ENCODE peak calls at places on chromosome 1, in seven cellular contexts. U, B, X, H, L, K and Q are unnamed samples.

GRCh38 chr1:228405200-228405978 is 1.2 kb downstream of the TRIM11 start:
- DNase-seq in U (no peak), B (no peak), X (no peak), H (no peak), L (no peak), K (no peak), Q (no peak)

GRCh38 chr1:20493839-20494608 is 8.0 kb upstream of the CAMK2N1 start:
- DNase-seq in U (peak), B (peak), X (peak), H (peak), L (peak), K (peak), Q (peak)

GRCh38 chr1:236066828-236067386 is 2.0 kb upstream of the NID1 start:
- DNase-seq in U (no peak), B (no peak), X (no peak), H (no peak), L (no peak), K (peak), Q (no peak)

GRCh38 chr1:208179303-208179702 is 64.9 kb downstream of the PLXNA2 start:
- DNase-seq in U (no peak), B (no peak), X (peak), H (no peak), L (peak), K (no peak), Q (no peak)

GRCh38 chr1:35449334-35450008 is 107.7 kb downstream of the KIAA0319L start:
- DNase-seq in U (no peak), B (no peak), X (no peak), H (no peak), L (no peak), K (no peak), Q (no peak)

GRCh38 chr1:201016943-201017827 is 6.3 kb downstream of the KIF21B start:
- DNase-seq in U (no peak), B (no peak), X (peak), H (no peak), L (no peak), K (no peak), Q (no peak)

GRCh38 chr1:26811708-26812107 is 14.8 kb upstream of the ZDHHC18 start:
- DNase-seq in U (no peak), B (no peak), X (no peak), H (no peak), L (no peak), K (no peak), Q (no peak)

GRCh38 chr1:116203192-116203723 is 92.1 kb downstream of the MAB21L3 start:
- DNase-seq in U (no peak), B (no peak), X (no peak), H (no peak), L (no peak), K (no peak), Q (peak)

GRCh38 chr1:21262282-21263051 is 27.8 kb downstream of the ECE1 start:
- DNase-seq in U (no peak), B (no peak), X (peak), H (peak), L (peak), K (no peak), Q (no peak)

GRCh38 chr1:51518730-51519047 is 377 bp downstream of the EPS15 start:
- DNase-seq in U (no peak), B (peak), X (peak), H (peak), L (peak), K (no peak), Q (peak)

GRCh38 chr1:228944991-228945390 is 209.7 kb downstream of the RHOU start:
- DNase-seq in U (no peak), B (no peak), X (no peak), H (peak), L (no peak), K (no peak), Q (no peak)

GRCh38 chr1:2334366-2334765 is 57.0 kb downstream of the MORN1 start:
- DNase-seq in U (no peak), B (no peak), X (no peak), H (no peak), L (no peak), K (no peak), Q (no peak)

GRCh38 chr1:77281491-77282186 is at the start of gene AK5:
- DNase-seq in U (no peak), B (peak), X (peak), H (no peak), L (no peak), K (no peak), Q (peak)

GRCh38 chr1:93670141-93670540 is 11.5 kb downstream of the BCAR3 start:
- DNase-seq in U (peak), B (no peak), X (no peak), H (no peak), L (no peak), K (no peak), Q (peak)

GRCh38 chr1:76572229-76572628 is 295.1 kb upstream of the ST6GALNAC5 start:
- DNase-seq in U (no peak), B (no peak), X (no peak), H (no peak), L (no peak), K (no peak), Q (no peak)

GRCh38 chr1:201703646-201704438 is 125.1 kb upstream of the IPO9 start:
- DNase-seq in U (peak), B (peak), X (peak), H (peak), L (peak), K (no peak), Q (peak)

GRCh38 chr1:228344631-228345072 is 62.0 kb downstream of the TRIM11 start:
- DNase-seq in U (no peak), B (peak), X (no peak), H (no peak), L (no peak), K (no peak), Q (no peak)

GRCh38 chr1:2933431-2934172 is 87.7 kb upstream of the ACTRT2 start:
- DNase-seq in U (no peak), B (no peak), X (no peak), H (no peak), L (no peak), K (no peak), Q (no peak)

GRCh38 chr1:168110896-168111545 is 25.7 kb downstream of the GPR161 start:
- DNase-seq in U (peak), B (no peak), X (no peak), H (no peak), L (peak), K (no peak), Q (no peak)

GRCh38 chr1:202796670-202797069 is 11.6 kb downstream of the KDM5B start:
- DNase-seq in U (no peak), B (peak), X (no peak), H (no peak), L (no peak), K (no peak), Q (no peak)

GRCh38 chr1:43525995-43526394 is 4.7 kb upstream of the PTPRF start:
- DNase-seq in U (peak), B (no peak), X (no peak), H (no peak), L (no peak), K (no peak), Q (no peak)

GRCh38 chr1:167158813-167159275 is 61.8 kb upstream of the POU2F1 start:
- DNase-seq in U (no peak), B (no peak), X (no peak), H (no peak), L (no peak), K (no peak), Q (no peak)

GRCh38 chr1:214966366-214966765 is 116.2 kb upstream of the KCNK2 start:
- DNase-seq in U (no peak), B (no peak), X (no peak), H (no peak), L (no peak), K (no peak), Q (no peak)

GRCh38 chr1:245751671-245752070 is 596.9 kb downstream of the KIF26B start:
- DNase-seq in U (no peak), B (no peak), X (peak), H (no peak), L (no peak), K (no peak), Q (no peak)

GRCh38 chr1:84148758-84149157 is 4.7 kb downstream of the PRKACB start:
- DNase-seq in U (no peak), B (no peak), X (no peak), H (no peak), L (no peak), K (no peak), Q (no peak)

GRCh38 chr1:15323351-15323988 is 76.4 kb downstream of the FHAD1 start:
- DNase-seq in U (peak), B (peak), X (peak), H (peak), L (peak), K (no peak), Q (peak)

GRCh38 chr1:218865591-218865990 is 308.1 kb upstream of the LYPLAL1 start:
- DNase-seq in U (no peak), B (no peak), X (no peak), H (no peak), L (no peak), K (no peak), Q (no peak)

GRCh38 chr1:202659974-202660373 is 50.3 kb downstream of the SYT2 start:
- DNase-seq in U (no peak), B (no peak), X (no peak), H (no peak), L (peak), K (no peak), Q (no peak)

GRCh38 chr1:3348196-3348865 is 106.1 kb upstream of the ARHGEF16 start:
- DNase-seq in U (no peak), B (no peak), X (no peak), H (no peak), L (no peak), K (no peak), Q (no peak)

GRCh38 chr1:223765036-223765718 is 52.8 kb downstream of the CAPN2 start:
- DNase-seq in U (no peak), B (no peak), X (no peak), H (peak), L (peak), K (no peak), Q (no peak)

GRCh38 chr1:199907361-199907760 is 120.1 kb upstream of the NR5A2 start:
- DNase-seq in U (no peak), B (no peak), X (no peak), H (no peak), L (no peak), K (no peak), Q (no peak)

GRCh38 chr1:199913313-199913712 is 114.2 kb upstream of the NR5A2 start:
- DNase-seq in U (no peak), B (no peak), X (no peak), H (no peak), L (no peak), K (no peak), Q (no peak)

GRCh38 chr1:199914546-199914945 is 113.0 kb upstream of the NR5A2 start:
- DNase-seq in U (no peak), B (no peak), X (no peak), H (no peak), L (no peak), K (no peak), Q (no peak)

GRCh38 chr1:199909137-199909536 is 118.4 kb upstream of the NR5A2 start:
- DNase-seq in U (no peak), B (no peak), X (no peak), H (no peak), L (no peak), K (no peak), Q (peak)
- TF ChIP-seq JUND in U (no peak), B (no peak), X (no peak), H (no peak), L (no peak), K (no peak), Q (peak)

GRCh38 chr1:8643542-8644536 is 173.6 kb downstream of the RERE start:
- DNase-seq in U (no peak), B (no peak), X (no peak), H (peak), L (no peak), K (peak), Q (no peak)
- TF ChIP-seq JUND in U (no peak), B (no peak), X (no peak), H (no peak), L (no peak), K (no peak), Q (no peak)

GRCh38 chr1:198969981-198970380 is 331.1 kb downstream of the PTPRC start:
- DNase-seq in U (no peak), B (no peak), X (no peak), H (no peak), L (no peak), K (no peak), Q (no peak)

GRCh38 chr1:198970919-198971318 is 332.1 kb downstream of the PTPRC start:
- DNase-seq in U (no peak), B (no peak), X (no peak), H (peak), L (no peak), K (no peak), Q (peak)

GRCh38 chr1:198967566-198967965 is 328.7 kb downstream of the PTPRC start:
- DNase-seq in U (no peak), B (no peak), X (peak), H (no peak), L (no peak), K (no peak), Q (no peak)

GRCh38 chr1:198966519-198966918 is 327.7 kb downstream of the PTPRC start:
- DNase-seq in U (no peak), B (no peak), X (no peak), H (no peak), L (no peak), K (no peak), Q (no peak)
- TF ChIP-seq JUND in U (no peak), B (no peak), X (no peak), H (no peak), L (no peak), K (no peak), Q (no peak)

DNA sequence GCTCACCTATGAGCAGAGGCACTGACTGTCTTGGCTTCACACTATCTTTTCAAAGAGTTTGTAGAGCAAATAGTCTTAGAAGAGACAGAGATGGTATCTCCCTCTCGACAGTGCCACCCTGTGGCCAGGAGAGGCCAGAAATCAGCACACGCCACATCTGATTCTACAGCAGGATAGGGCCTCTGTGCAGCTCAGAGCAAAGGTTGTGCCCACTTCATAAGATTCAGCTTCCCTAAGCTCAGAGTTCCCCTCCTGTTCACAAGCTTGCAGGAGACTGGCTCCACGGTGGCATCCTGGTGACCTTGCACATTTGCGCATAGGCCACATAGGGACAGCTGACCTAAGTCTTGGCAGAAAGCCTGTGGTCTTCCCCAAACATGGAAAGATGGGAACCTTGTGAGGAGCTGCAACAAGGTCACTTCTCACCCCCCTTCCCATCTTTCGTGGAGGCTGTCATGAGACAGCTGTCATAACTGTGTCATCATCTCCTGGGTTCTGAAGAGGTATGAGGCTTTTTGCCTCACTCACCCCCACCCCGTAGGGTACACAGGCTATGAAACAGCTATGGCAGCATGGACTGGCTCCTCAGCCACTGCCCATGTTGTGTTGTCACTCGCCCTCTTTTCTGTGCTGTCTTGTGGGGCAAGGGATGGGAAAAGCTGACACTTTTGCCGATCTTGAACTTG is 3.0 kb downstream of the ITLN2 start:
- DNase-seq in U (peak), B (peak), X (peak), H (peak), L (peak), K (peak), Q (peak)
- TF ChIP-seq JUND in U (no peak), B (peak), X (no peak), H (no peak), L (peak), K (no peak), Q (no peak)

GRCh38 chr1:226223157-226223785 is at the start of gene MIXL1:
- DNase-seq in U (no peak), B (peak), X (peak), H (peak), L (no peak), K (no peak), Q (no peak)
- TF ChIP-seq JUND in U (no peak), B (no peak), X (no peak), H (no peak), L (no peak), K (no peak), Q (no peak)